ENCODE peak calls at places on chromosome 3, in five cellular contexts. One of them, this sample, is unnamed.

GRCh38 chr3:174951023-174951422 is 91.9 kb downstream of the NAALADL2 start:
- DNase-seq in sigmoid colon: no peak
- DNase-seq in SK-N-SH: no peak
- DNase-seq in GM23338: no peak
- DNase-seq in HCT116: peak; percentile 33
- DNase-seq in this sample: no peak

GRCh38 chr3:33718595-33718907 is 497 bp upstream of the CLASP2 start:
- DNase-seq in sigmoid colon: no peak
- DNase-seq in SK-N-SH: no peak
- DNase-seq in HCT116: no peak
- DNase-seq in GM23338: no peak
- DNase-seq in this sample: no peak

GRCh38 chr3:15258720-15259119 is 52.7 kb downstream of the CAPN7 start:
- DNase-seq in HCT116: no peak
- DNase-seq in GM23338: no peak
- DNase-seq in sigmoid colon: no peak
- DNase-seq in SK-N-SH: no peak
- DNase-seq in this sample: no peak

GRCh38 chr3:23075478-23075877 is 127.6 kb upstream of the UBE2E2 start:
- DNase-seq in sigmoid colon: no peak
- DNase-seq in SK-N-SH: no peak
- DNase-seq in GM23338: no peak
- DNase-seq in HCT116: no peak
- DNase-seq in this sample: no peak

GRCh38 chr3:195178124-195178910 is 92.6 kb downstream of the XXYLT1 start:
- DNase-seq in GM23338: no peak
- DNase-seq in SK-N-SH: peak; percentile 82
- DNase-seq in sigmoid colon: peak; percentile 14
- DNase-seq in HCT116: no peak
- DNase-seq in this sample: no peak

GRCh38 chr3:53350652-53351051 is 3.3 kb upstream of the DCP1A start:
- DNase-seq in GM23338: peak; percentile 83
- DNase-seq in sigmoid colon: no peak
- DNase-seq in HCT116: peak; percentile 18
- DNase-seq in SK-N-SH: peak; percentile 36
- DNase-seq in this sample: no peak

GRCh38 chr3:31945738-31946052 is 35.4 kb downstream of the OSBPL10 start:
- DNase-seq in HCT116: no peak
- DNase-seq in sigmoid colon: no peak
- DNase-seq in GM23338: no peak
- DNase-seq in SK-N-SH: no peak
- DNase-seq in this sample: no peak

GRCh38 chr3:123329636-123330340 is 119.1 kb downstream of the ADCY5 start:
- DNase-seq in GM23338: no peak
- DNase-seq in sigmoid colon: no peak
- DNase-seq in SK-N-SH: no peak
- DNase-seq in HCT116: no peak
- DNase-seq in this sample: no peak

GRCh38 chr3:31132132-31132769 is 237.8 kb upstream of the GADL1 start:
- DNase-seq in SK-N-SH: peak; percentile 17
- DNase-seq in sigmoid colon: no peak
- DNase-seq in GM23338: peak; percentile 58
- DNase-seq in HCT116: peak; percentile 54
- DNase-seq in this sample: peak; percentile 5

GRCh38 chr3:106261396-106261795 is 392.6 kb upstream of the CBLB start:
- DNase-seq in sigmoid colon: no peak
- DNase-seq in SK-N-SH: no peak
- DNase-seq in GM23338: no peak
- DNase-seq in HCT116: no peak
- DNase-seq in this sample: no peak

GRCh38 chr3:149536429-149536828 is 61.9 kb downstream of the TM4SF4 start:
- DNase-seq in HCT116: no peak
- DNase-seq in sigmoid colon: peak; percentile 74
- DNase-seq in SK-N-SH: peak; percentile 27
- DNase-seq in GM23338: peak; percentile 78
- DNase-seq in this sample: no peak

GRCh38 chr3:51385621-51386091 is 565 bp downstream of the MANF start:
- DNase-seq in GM23338: no peak
- DNase-seq in sigmoid colon: no peak
- DNase-seq in SK-N-SH: no peak
- DNase-seq in HCT116: no peak
- DNase-seq in this sample: no peak

GRCh38 chr3:32018723-32019564 is 37.4 kb downstream of the ZNF860 start:
- DNase-seq in SK-N-SH: peak; percentile 55
- DNase-seq in GM23338: peak; percentile 77
- DNase-seq in sigmoid colon: no peak
- DNase-seq in HCT116: peak; percentile 54
- DNase-seq in this sample: no peak

GRCh38 chr3:37907906-37908305 is 46.2 kb downstream of the CTDSPL start:
- DNase-seq in sigmoid colon: no peak
- DNase-seq in SK-N-SH: no peak
- DNase-seq in GM23338: no peak
- DNase-seq in HCT116: no peak
- DNase-seq in this sample: no peak

GRCh38 chr3:113231827-113232253 is 20.5 kb downstream of the BOC start:
- DNase-seq in sigmoid colon: no peak
- DNase-seq in HCT116: peak; percentile 50
- DNase-seq in GM23338: peak; percentile 23
- DNase-seq in SK-N-SH: no peak
- DNase-seq in this sample: peak; percentile 61

GRCh38 chr3:156605686-156606605 is 51.0 kb upstream of the SSR3 start:
- DNase-seq in HCT116: no peak
- DNase-seq in sigmoid colon: peak; percentile 71
- DNase-seq in SK-N-SH: peak; percentile 39
- DNase-seq in GM23338: peak; percentile 84
- DNase-seq in this sample: no peak

GRCh38 chr3:105747056-105747455 is 121.8 kb downstream of the CBLB start:
- DNase-seq in SK-N-SH: no peak
- DNase-seq in sigmoid colon: no peak
- DNase-seq in HCT116: no peak
- DNase-seq in GM23338: no peak
- DNase-seq in this sample: no peak

GRCh38 chr3:192727032-192727847 is at the start of gene FGF12:
- DNase-seq in sigmoid colon: peak; percentile 69
- DNase-seq in SK-N-SH: peak; percentile 83
- DNase-seq in GM23338: peak; percentile 96
- DNase-seq in HCT116: no peak
- DNase-seq in this sample: no peak

GRCh38 chr3:70988111-70988510 is 595.4 kb downstream of the FOXP1 start:
- DNase-seq in SK-N-SH: no peak
- DNase-seq in sigmoid colon: no peak
- DNase-seq in HCT116: no peak
- DNase-seq in GM23338: no peak
- DNase-seq in this sample: no peak

GRCh38 chr3:105611304-105612192 is 244.8 kb downstream of the ALCAM start:
- DNase-seq in HCT116: peak; percentile 33
- DNase-seq in SK-N-SH: no peak
- DNase-seq in sigmoid colon: no peak
- DNase-seq in GM23338: peak; percentile 17
- DNase-seq in this sample: no peak

GRCh38 chr3:131630117-131630516 is 127.3 kb upstream of the MRPL3 start:
- DNase-seq in sigmoid colon: no peak
- DNase-seq in HCT116: no peak
- DNase-seq in SK-N-SH: no peak
- DNase-seq in GM23338: no peak
- DNase-seq in this sample: no peak

GRCh38 chr3:10344147-10344943 is 23.4 kb upstream of the SEC13 start:
- DNase-seq in SK-N-SH: peak; percentile 86
- DNase-seq in GM23338: peak; percentile 86
- DNase-seq in sigmoid colon: no peak
- DNase-seq in HCT116: no peak
- DNase-seq in this sample: no peak
- TF ChIP-seq CTCF in SK-N-SH: peak; percentile 96
- TF ChIP-seq CTCF in GM23338: peak; percentile 98
- TF ChIP-seq CTCF in sigmoid colon: peak; percentile 74
- TF ChIP-seq CTCF in HCT116: peak; percentile 97
- TF ChIP-seq CTCF in this sample: peak; percentile 94

DNA sequence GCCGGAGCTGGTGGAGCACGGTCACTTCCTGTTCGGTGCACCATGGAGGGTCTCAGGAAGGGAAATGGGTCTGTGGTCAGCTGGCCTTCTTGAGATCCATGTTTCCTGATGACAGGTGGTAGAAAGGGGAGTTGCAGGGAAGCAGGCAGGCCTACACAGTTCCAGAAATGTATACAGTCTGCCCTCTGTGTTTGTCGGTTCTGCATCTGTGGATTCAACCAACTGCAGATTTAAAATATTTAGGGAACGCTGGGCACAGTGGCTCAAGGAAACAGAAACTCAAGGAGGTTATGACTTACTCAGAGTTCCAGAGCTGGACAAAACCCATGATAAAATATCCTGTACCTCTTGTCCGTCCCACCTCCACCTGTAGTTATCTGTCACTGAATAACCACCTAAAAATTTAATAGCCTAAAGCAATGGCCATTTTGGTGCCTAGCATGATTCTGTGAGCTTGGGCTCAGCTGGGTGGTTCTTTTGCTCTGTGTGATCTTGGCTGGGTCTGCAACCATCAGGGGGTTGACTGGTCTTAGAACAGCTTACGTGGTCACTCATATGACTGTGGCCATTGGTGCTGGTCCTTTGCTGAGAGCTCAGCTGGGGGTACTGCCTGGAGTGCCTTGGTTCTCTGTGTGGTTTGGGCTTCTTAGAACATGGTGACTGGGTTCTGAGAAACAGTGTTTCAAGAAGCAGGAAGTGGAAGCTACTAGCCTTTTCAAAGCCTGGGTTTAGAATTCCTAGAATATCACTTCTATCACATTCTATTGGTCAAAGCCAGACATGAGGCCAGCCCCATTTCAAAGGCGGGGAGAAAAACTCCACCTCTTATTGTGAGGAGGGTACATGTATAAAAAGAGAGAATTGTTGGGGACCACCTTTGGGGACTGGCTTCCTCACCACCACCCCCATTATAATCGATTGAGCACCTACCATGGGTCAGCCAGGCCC is 239.7 kb upstream of the BHLHE40 start:
- DNase-seq in HCT116: no peak
- DNase-seq in sigmoid colon: no peak
- DNase-seq in SK-N-SH: no peak
- DNase-seq in GM23338: no peak
- DNase-seq in this sample: no peak
- TF ChIP-seq POLR2AphosphoS5 in HCT116: no peak
- TF ChIP-seq POLR2AphosphoS5 in sigmoid colon: no peak
- TF ChIP-seq POLR2AphosphoS5 in SK-N-SH: no peak
- TF ChIP-seq POLR2AphosphoS5 in GM23338: no peak
- TF ChIP-seq POLR2AphosphoS5 in this sample: no peak

DNA sequence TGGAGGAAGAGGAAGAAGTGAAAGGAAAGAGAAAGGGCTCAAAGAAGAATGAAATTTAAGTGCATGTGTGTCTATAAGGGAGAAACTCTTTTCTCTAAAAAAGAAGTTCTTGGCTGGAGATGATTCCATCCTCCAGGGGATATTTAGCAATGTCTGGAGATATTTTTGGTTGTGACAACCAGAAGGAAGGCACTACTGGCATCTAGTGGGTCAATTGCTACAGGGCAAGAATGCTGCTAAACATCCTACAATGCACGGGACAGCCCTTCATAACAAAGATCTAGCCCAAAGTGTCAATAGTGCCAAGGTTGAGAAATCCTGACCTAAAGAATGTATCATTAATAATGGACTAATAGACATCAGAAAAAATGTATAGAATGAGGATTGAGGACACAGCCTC is 57.4 kb upstream of the ST3GAL6 start:
- DNase-seq in HCT116: no peak
- DNase-seq in GM23338: no peak
- DNase-seq in SK-N-SH: no peak
- DNase-seq in sigmoid colon: no peak
- DNase-seq in this sample: no peak
- TF ChIP-seq CTCF in HCT116: peak; percentile 29
- TF ChIP-seq CTCF in GM23338: peak; percentile 17
- TF ChIP-seq CTCF in SK-N-SH: peak; percentile 38
- TF ChIP-seq CTCF in sigmoid colon: no peak
- TF ChIP-seq CTCF in this sample: peak; percentile 10

GRCh38 chr3:34947849-34948248 is 691.5 kb upstream of the ARPP21 start:
- DNase-seq in GM23338: peak; percentile 27
- DNase-seq in SK-N-SH: no peak
- DNase-seq in HCT116: no peak
- DNase-seq in sigmoid colon: no peak
- DNase-seq in this sample: no peak
- TF ChIP-seq POLR2AphosphoS5 in GM23338: no peak
- TF ChIP-seq POLR2AphosphoS5 in SK-N-SH: no peak
- TF ChIP-seq POLR2AphosphoS5 in HCT116: no peak
- TF ChIP-seq POLR2AphosphoS5 in sigmoid colon: no peak
- TF ChIP-seq POLR2AphosphoS5 in this sample: no peak